ENCODE peak calls at places on chromosomes 12 and 14, in eight cellular contexts. F is effector memory CD4-positive, alpha-beta T cell; R is fibroblast of pulmonary artery; Z is left ventricle myocardium inferior; U is lung; S is AG10803; T is HCT116; D is endothelial cell of umbilical vein. K is an unnamed sample.

GRCh38 chr12:52162971-52163370 is 28.8 kb downstream of the KRT80 start:
- DNase-seq in R (no peak), U (no peak), Z (no peak), T (no peak), F (no peak), D (peak), S (no peak), K (no peak)

GRCh38 chr14:91177073-91177796 is 63.4 kb downstream of the DGLUCY start:
- DNase-seq in R (peak), U (peak), T (peak), Z (no peak), D (peak), S (peak), F (peak), K (peak)

GRCh38 chr14:103743691-103744090 is 28.1 kb downstream of the ZFYVE21 start:
- DNase-seq in U (no peak), F (no peak), Z (no peak), T (no peak), D (no peak), S (no peak), R (no peak), K (no peak)

GRCh38 chr14:71693373-71693772 is 238.9 kb upstream of the RGS6 start:
- DNase-seq in S (peak), D (no peak), F (no peak), R (peak), U (no peak), T (no peak), Z (no peak), K (peak)

GRCh38 chr12:30582943-30583342 is 112.7 kb downstream of the IPO8 start:
- DNase-seq in T (no peak), F (no peak), U (no peak), D (no peak), Z (no peak), R (no peak), S (peak), K (no peak)

GRCh38 chr14:95023115-95023514 is 134.2 kb downstream of the DICER1 start:
- DNase-seq in Z (no peak), R (no peak), S (no peak), U (peak), F (no peak), T (no peak), D (no peak), K (no peak)

GRCh38 chr12:85280138-85280983 is at the start of gene ALX1:
- DNase-seq in T (no peak), S (peak), R (peak), D (peak), U (no peak), F (no peak), Z (no peak), K (no peak)

GRCh38 chr14:52553671-52554575 is 1.3 kb downstream of the GPR137C start:
- DNase-seq in S (peak), Z (peak), F (peak), T (peak), R (peak), U (peak), D (peak), K (peak)

GRCh38 chr12:57101892-57102695 is 9.1 kb downstream of the STAT6 start:
- DNase-seq in U (no peak), R (no peak), F (no peak), D (no peak), S (no peak), T (no peak), Z (no peak), K (no peak)

GRCh38 chr14:61662437-61663311 is 32.6 kb upstream of the HIF1A start:
- DNase-seq in Z (no peak), F (peak), R (peak), U (peak), T (peak), S (peak), D (peak), K (peak)

GRCh38 chr12:28209782-28210181 is 19.5 kb downstream of the CCDC91 start:
- DNase-seq in Z (no peak), D (no peak), F (no peak), T (no peak), R (no peak), U (no peak), S (no peak), K (peak)

GRCh38 chr12:126506426-126507182 is 1441.4 kb downstream of the AACS start:
- DNase-seq in D (no peak), S (no peak), F (no peak), T (no peak), Z (no peak), U (no peak), R (peak), K (no peak)

GRCh38 chr14:94008234-94008633 is 11.1 kb downstream of the CCDC197 start:
- DNase-seq in U (no peak), F (no peak), R (no peak), D (no peak), S (no peak), T (no peak), Z (no peak), K (no peak)

GRCh38 chr12:120216742-120217595 is 16.1 kb upstream of the RPLP0 start:
- DNase-seq in F (no peak), U (no peak), T (no peak), Z (no peak), R (no peak), D (no peak), S (no peak), K (no peak)

GRCh38 chr14:104657563-104658324 is 31.7 kb upstream of the INF2 start:
- DNase-seq in S (no peak), Z (no peak), D (no peak), T (no peak), U (no peak), R (no peak), F (no peak), K (no peak)

GRCh38 chr12:56993346-56993745 is 13.0 kb downstream of the ZBTB39 start:
- DNase-seq in Z (no peak), U (no peak), D (no peak), T (no peak), F (no peak), R (no peak), S (no peak), K (no peak)

GRCh38 chr12:86550222-86551145 is 294.3 kb upstream of the MGAT4C start:
- DNase-seq in R (no peak), D (no peak), U (no peak), S (no peak), T (no peak), Z (no peak), F (no peak), K (no peak)

GRCh38 chr12:46647034-46647433 is 178.8 kb downstream of the SLC38A4 start:
- DNase-seq in T (no peak), F (no peak), S (no peak), D (peak), Z (no peak), U (no peak), R (no peak), K (no peak)

GRCh38 chr14:89331398-89331797 is 85.6 kb downstream of the FOXN3 start:
- DNase-seq in R (no peak), T (no peak), U (no peak), D (no peak), Z (no peak), S (no peak), F (no peak), K (no peak)

GRCh38 chr14:30375280-30375892 is 183.6 kb upstream of the G2E3 start:
- DNase-seq in U (peak), R (peak), Z (peak), T (peak), F (peak), D (peak), S (peak), K (peak)

GRCh38 chr14:99885649-99885958 is 92.4 kb downstream of the EML1 start:
- DNase-seq in D (no peak), U (no peak), Z (no peak), R (no peak), T (no peak), S (no peak), F (no peak), K (no peak)

GRCh38 chr14:96363751-96364336 is 518 bp downstream of the GSKIP start:
- DNase-seq in R (peak), Z (no peak), D (peak), U (peak), F (no peak), T (no peak), S (peak), K (no peak)

GRCh38 chr12:89067436-89067835 is 284.9 kb downstream of the DUSP6 start:
- DNase-seq in T (peak), R (peak), F (no peak), D (no peak), Z (no peak), U (no peak), S (peak), K (no peak)

GRCh38 chr14:103099081-103099732 is 4.7 kb downstream of the EXOC3L4 start:
- DNase-seq in D (no peak), U (no peak), S (no peak), Z (no peak), T (no peak), R (no peak), F (no peak), K (no peak)

GRCh38 chr14:20697273-20698017 is 8.9 kb downstream of the ANG start:
- DNase-seq in D (peak), R (peak), F (peak), Z (peak), S (peak), T (peak), U (peak), K (peak)

GRCh38 chr14:91369628-91370445 is 47.8 kb downstream of the CCDC88C start:
- DNase-seq in Z (no peak), D (peak), T (no peak), R (no peak), U (peak), F (peak), S (no peak), K (no peak)

GRCh38 chr14:73311710-73312035 is 74.4 kb downstream of the PAPLN start:
- DNase-seq in T (no peak), U (no peak), D (no peak), S (no peak), Z (no peak), R (peak), F (no peak), K (no peak)
- H3K4me3 ChIP-seq in T (no peak), U (no peak), D (no peak), S (no peak), Z (no peak), R (no peak), F (no peak), K (no peak)

GRCh38 chr12:132492951-132493350 is 3.0 kb downstream of the FBRSL1 start:
- DNase-seq in R (no peak), F (no peak), U (no peak), T (no peak), Z (no peak), S (no peak), D (no peak), K (no peak)
- H3K4me3 ChIP-seq in R (no peak), F (no peak), U (no peak), T (no peak), Z (no peak), S (no peak), D (no peak), K (no peak)

GRCh38 chr12:69196302-69197288 is 42.8 kb upstream of the CPSF6 start:
- DNase-seq in T (no peak), S (peak), R (peak), U (no peak), F (no peak), D (peak), Z (no peak), K (no peak)
- H3K4me3 ChIP-seq in T (no peak), S (no peak), R (no peak), U (no peak), F (no peak), D (no peak), Z (no peak), K (no peak)

GRCh38 chr12:125004621-125005020 is 11.2 kb downstream of the BRI3BP start:
- DNase-seq in R (no peak), D (no peak), U (no peak), S (no peak), F (no peak), Z (no peak), T (no peak), K (no peak)

GRCh38 chr12:125005652-125006051 is 12.2 kb downstream of the BRI3BP start:
- DNase-seq in D (no peak), S (no peak), U (no peak), Z (no peak), R (no peak), F (no peak), T (no peak), K (no peak)

GRCh38 chr12:125003021-125003420 is 9.6 kb downstream of the BRI3BP start:
- DNase-seq in D (no peak), R (no peak), T (no peak), Z (no peak), S (no peak), U (no peak), F (no peak), K (no peak)

GRCh38 chr12:124998705-124999104 is 5.3 kb downstream of the BRI3BP start:
- DNase-seq in F (no peak), T (no peak), D (no peak), S (no peak), U (no peak), Z (no peak), R (no peak), K (no peak)

GRCh38 chr12:125001636-125002035 is 8.2 kb downstream of the BRI3BP start:
- DNase-seq in D (no peak), S (no peak), T (no peak), F (no peak), U (no peak), Z (no peak), R (no peak), K (no peak)
- H3K4me3 ChIP-seq in D (no peak), S (no peak), T (no peak), F (no peak), U (no peak), Z (no peak), R (no peak), K (no peak)

DNA sequence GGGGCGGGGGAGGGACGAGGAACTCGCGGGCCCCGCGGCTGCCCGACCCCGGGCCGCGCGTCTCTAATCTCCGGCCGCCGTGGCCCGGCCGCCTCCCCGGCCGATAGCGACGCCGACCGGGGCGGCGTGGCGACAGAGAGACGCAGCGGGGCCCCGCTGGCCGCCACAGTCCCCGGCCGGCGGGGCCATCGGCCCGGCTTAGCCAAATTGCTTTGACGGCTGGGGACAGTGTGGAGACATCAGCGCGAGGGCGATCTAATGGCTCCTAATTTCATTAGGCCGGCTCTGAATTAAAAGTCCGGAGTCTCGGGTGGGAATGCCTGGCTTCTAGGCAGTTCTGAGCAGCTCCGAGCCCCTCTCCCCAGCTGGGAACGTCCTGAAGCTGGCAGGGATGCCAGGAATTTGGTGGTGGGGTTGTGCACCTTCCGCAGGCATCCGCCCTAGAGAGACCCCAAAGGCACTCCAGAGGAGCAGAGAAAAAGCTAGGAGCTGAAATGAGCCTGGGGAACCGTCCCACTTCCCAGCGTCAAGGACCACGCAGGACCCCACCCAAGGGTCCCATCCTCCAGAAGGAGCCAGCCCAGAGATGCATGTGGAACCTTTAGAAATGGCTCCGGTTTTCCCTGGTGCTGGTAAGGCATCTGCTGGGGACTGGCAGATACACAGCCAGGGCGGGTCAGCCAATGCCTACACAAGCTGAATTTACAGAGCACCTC is 9.6 kb downstream of the TBX5 start:
- DNase-seq in F (no peak), R (no peak), D (no peak), U (no peak), Z (no peak), S (no peak), T (no peak), K (no peak)
- H3K4me3 ChIP-seq in F (no peak), R (no peak), D (no peak), U (no peak), Z (peak), S (no peak), T (no peak), K (no peak)

GRCh38 chr12:26028953-26029740 is 70.7 kb downstream of the RASSF8 start:
- DNase-seq in R (peak), S (peak), D (peak), T (peak), F (no peak), Z (no peak), U (no peak), K (peak)
- H3K4me3 ChIP-seq in R (no peak), S (no peak), D (no peak), T (no peak), F (no peak), Z (no peak), U (no peak), K (no peak)

DNA sequence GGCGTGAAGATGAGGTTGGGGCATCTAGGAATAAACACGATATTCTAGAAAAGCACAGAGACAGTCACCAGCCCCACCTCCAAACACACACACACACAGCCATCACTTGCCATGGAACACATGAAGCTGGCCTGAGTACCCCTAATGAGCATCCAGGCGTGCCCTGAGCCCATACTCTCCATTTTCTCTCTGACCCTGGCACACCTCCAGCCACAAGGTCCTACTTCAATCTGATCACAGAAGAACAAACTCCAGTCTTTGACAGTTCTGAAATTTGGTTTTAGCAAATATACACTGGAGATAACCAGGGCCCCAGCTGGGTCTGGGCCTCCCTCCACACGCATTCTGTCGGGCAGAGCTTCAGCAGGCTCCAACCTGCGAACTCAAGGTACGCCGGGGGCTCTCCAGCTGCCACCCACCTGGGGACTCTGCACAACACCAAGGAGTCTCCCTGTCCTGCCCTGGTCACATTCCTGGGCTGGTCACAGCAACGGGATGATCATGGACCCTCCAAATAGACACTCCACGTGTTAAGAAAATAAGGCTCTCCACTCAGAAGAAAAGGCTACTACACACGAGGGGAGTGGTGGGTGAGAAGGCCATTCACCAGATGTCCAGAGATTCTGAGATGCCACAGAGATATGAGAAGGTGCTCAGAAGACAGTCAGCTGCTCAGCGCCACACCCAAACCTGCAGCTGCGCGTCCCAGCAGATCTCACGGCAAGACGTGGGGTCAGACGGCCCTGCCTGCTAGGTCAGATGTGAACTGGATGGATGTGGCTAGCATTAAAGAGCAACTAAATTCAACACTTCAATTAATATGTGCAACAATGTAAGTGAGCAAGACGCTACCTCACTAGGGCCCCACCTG is 57.0 kb upstream of the PNMA1 start:
- DNase-seq in S (no peak), Z (no peak), U (no peak), D (no peak), R (no peak), F (no peak), T (no peak), K (no peak)
- H3K4me3 ChIP-seq in S (no peak), Z (peak), U (no peak), D (no peak), R (no peak), F (peak), T (no peak), K (no peak)

GRCh38 chr12:122182887-122183587 is at the start of gene LRRC43:
- DNase-seq in D (peak), S (peak), Z (no peak), F (no peak), T (no peak), R (peak), U (no peak), K (no peak)
- H3K4me3 ChIP-seq in D (peak), S (peak), Z (peak), F (peak), T (no peak), R (peak), U (peak), K (no peak)

GRCh38 chr14:55274144-55274543 is 2.9 kb downstream of the FBXO34 start:
- DNase-seq in R (no peak), U (no peak), T (no peak), Z (no peak), S (no peak), F (no peak), D (no peak), K (no peak)
- H3K4me3 ChIP-seq in R (no peak), U (no peak), T (no peak), Z (peak), S (no peak), F (no peak), D (no peak), K (no peak)

GRCh38 chr12:48104531-48104930 is 1.3 kb downstream of the SENP1 start:
- DNase-seq in R (no peak), S (no peak), F (no peak), U (no peak), Z (no peak), T (no peak), D (no peak), K (no peak)
- H3K4me3 ChIP-seq in R (peak), S (peak), F (peak), U (no peak), Z (peak), T (peak), D (no peak), K (peak)

K was measured in Jurkat, Clone E6-1.